ENCODE peak calls at places on chromosomes 13 and 19, in four cellular contexts. U is brain microvascular endothelial cell, T is astrocyte, S is upper lobe of left lung. P is an unnamed sample.

GRCh38 chr19:19204181-19204580 is 967 bp upstream of the NR2C2AP start:
- DNase-seq in U (no peak), T (no peak), S (no peak), P (no peak)

GRCh38 chr13:20550799-20551198 is 16.2 kb upstream of the IFT88 start:
- DNase-seq in U (no peak), T (no peak), S (no peak), P (no peak)

GRCh38 chr19:29696045-29696682 is 18.9 kb downstream of the C19orf12 start:
- DNase-seq in U (no peak), T (no peak), S (no peak), P (no peak)

GRCh38 chr19:17510220-17510993 is 1.0 kb upstream of the PGLS start:
- DNase-seq in U (no peak), T (no peak), S (no peak), P (no peak)

GRCh38 chr13:95100525-95101121 is 200.6 kb downstream of the ABCC4 start:
- DNase-seq in U (peak; percentile 66), T (peak; percentile 73), S (no peak), P (no peak)

GRCh38 chr13:91817250-91817649 is 418.8 kb downstream of the GPC5 start:
- DNase-seq in U (peak; percentile 7), T (peak; percentile 9), S (no peak), P (no peak)

GRCh38 chr13:39618546-39618945 is 15.6 kb upstream of the LHFPL6 start:
- DNase-seq in U (no peak), T (no peak), S (no peak), P (no peak)

GRCh38 chr19:38704488-38705026 is 39.7 kb downstream of the CAPN12 start:
- DNase-seq in U (no peak), T (no peak), S (no peak), P (no peak)

GRCh38 chr13:88031980-88032562 is 360.9 kb downstream of the SLITRK5 start:
- DNase-seq in U (no peak), T (peak; percentile 56), S (no peak), P (no peak)

GRCh38 chr13:53217221-53217620 is 188.6 kb downstream of the OLFM4 start:
- DNase-seq in U (no peak), T (no peak), S (no peak), P (no peak)

GRCh38 chr13:45796421-45796960 is 55.1 kb downstream of the SIAH3 start:
- DNase-seq in U (no peak), T (no peak), S (no peak), P (no peak)

GRCh38 chr19:23343434-23344010 is 51.7 kb downstream of the ZNF91 start:
- DNase-seq in U (no peak), T (peak; percentile 11), S (no peak), P (no peak)

GRCh38 chr13:36131215-36131930 is at the start of gene DCLK1:
- DNase-seq in U (peak; percentile 33), T (no peak), S (peak; percentile 93), P (no peak)

GRCh38 chr13:45333973-45334922 is 6.7 kb downstream of the TPT1 start:
- DNase-seq in U (peak; percentile 47), T (peak; percentile 63), S (no peak), P (no peak)

GRCh38 chr19:18385675-18386542 is at the start of gene GDF15:
- DNase-seq in U (peak; percentile 91), T (peak; percentile 80), S (peak; percentile 92), P (no peak)

GRCh38 chr13:33932765-33933406 is 114.9 kb downstream of the RFC3 start:
- DNase-seq in U (peak; percentile 2), T (peak; percentile 75), S (no peak), P (no peak)

GRCh38 chr19:46265217-46265828 is 31.5 kb upstream of the HIF3A start:
- DNase-seq in U (peak; percentile 76), T (peak; percentile 56), S (no peak), P (peak; percentile 24)

GRCh38 chr13:49958321-49958720 is 22.2 kb upstream of the SPRYD7 start:
- DNase-seq in U (no peak), T (peak; percentile 20), S (no peak), P (no peak)

GRCh38 chr19:7534531-7534980 is 961 bp upstream of the PNPLA6 start:
- DNase-seq in U (peak; percentile 78), T (peak; percentile 83), S (no peak), P (no peak)

GRCh38 chr13:34321986-34322385 is 504.0 kb downstream of the RFC3 start:
- DNase-seq in U (no peak), T (no peak), S (no peak), P (no peak)

GRCh38 chr19:16532440-16533273 is 9.6 kb downstream of the CHERP start:
- DNase-seq in U (no peak), T (no peak), S (peak; percentile 81), P (no peak)

GRCh38 chr13:29707876-29708543 is 112.5 kb upstream of the SLC7A1 start:
- DNase-seq in U (peak; percentile 45), T (no peak), S (no peak), P (no peak)

GRCh38 chr13:44394649-44395048 is 21.0 kb downstream of the SERP2 start:
- DNase-seq in U (no peak), T (no peak), S (no peak), P (no peak)

GRCh38 chr19:3409346-3410064 is 43.1 kb downstream of the NFIC start:
- DNase-seq in U (no peak), T (no peak), S (no peak), P (no peak)

GRCh38 chr13:29937836-29938235 is 87.4 kb upstream of the UBL3 start:
- DNase-seq in U (no peak), T (no peak), S (no peak), P (no peak)

GRCh38 chr19:29804493-29804892 is 7.3 kb upstream of the CCNE1 start:
- DNase-seq in U (no peak), T (no peak), S (no peak), P (no peak)

GRCh38 chr19:39499082-39499642 is 415 bp downstream of the DLL3 start:
- DNase-seq in U (no peak), T (no peak), S (peak; percentile 85), P (no peak)

GRCh38 chr19:3760871-3761361 is 576 bp downstream of the APBA3 start:
- DNase-seq in U (peak; percentile 2), T (no peak), S (no peak), P (no peak)

GRCh38 chr13:62119739-62120700 is 704.4 kb upstream of the PCDH20 start:
- DNase-seq in U (no peak), T (peak; percentile 0), S (no peak), P (peak; percentile 15)

GRCh38 chr19:30434797-30435594 is 62.8 kb downstream of the ZNF536 start:
- DNase-seq in U (no peak), T (no peak), S (no peak), P (no peak)

GRCh38 chr13:77918391-77919261 is at the start of gene EDNRB:
- DNase-seq in U (peak; percentile 20), T (peak; percentile 17), S (peak; percentile 83), P (no peak)

GRCh38 chr13:19862511-19863313 is 737 bp downstream of the ZMYM5 start:
- DNase-seq in U (peak; percentile 1), T (no peak), S (no peak), P (peak; percentile 67)

GRCh38 chr13:40640845-40641458 is 25.5 kb downstream of the FOXO1 start:
- DNase-seq in U (no peak), T (no peak), S (no peak), P (no peak)

GRCh38 chr19:52398091-52398461 is 427 bp downstream of the ZNF528 start:
- DNase-seq in U (peak; percentile 3), T (no peak), S (no peak), P (no peak)

GRCh38 chr19:50418186-50419021 is at the start of gene SPIB:
- DNase-seq in U (no peak), T (no peak), S (peak; percentile 77), P (peak; percentile 81)
- H3K4me3 ChIP-seq in U (no peak within 1 kb of the TSS), T (no peak within 1 kb of the TSS), S (no peak within 1 kb of the TSS), P (peak within 1 kb of the TSS; percentile 71)

GRCh38 chr19:1883784-1884183 is 1.5 kb downstream of the ABHD17A start:
- DNase-seq in U (no peak), T (no peak), S (no peak), P (no peak)

GRCh38 chr19:1884719-1885334 is 469 bp downstream of the ABHD17A start:
- DNase-seq in U (no peak), T (no peak), S (no peak), P (no peak)

GRCh38 chr19:1889907-1890306 is 4.6 kb upstream of the ABHD17A start:
- DNase-seq in U (no peak), T (no peak), S (no peak), P (no peak)

GRCh38 chr19:1884291-1884718 is 991 bp downstream of the ABHD17A start:
- DNase-seq in U (no peak), T (no peak), S (no peak), P (no peak)

DNA sequence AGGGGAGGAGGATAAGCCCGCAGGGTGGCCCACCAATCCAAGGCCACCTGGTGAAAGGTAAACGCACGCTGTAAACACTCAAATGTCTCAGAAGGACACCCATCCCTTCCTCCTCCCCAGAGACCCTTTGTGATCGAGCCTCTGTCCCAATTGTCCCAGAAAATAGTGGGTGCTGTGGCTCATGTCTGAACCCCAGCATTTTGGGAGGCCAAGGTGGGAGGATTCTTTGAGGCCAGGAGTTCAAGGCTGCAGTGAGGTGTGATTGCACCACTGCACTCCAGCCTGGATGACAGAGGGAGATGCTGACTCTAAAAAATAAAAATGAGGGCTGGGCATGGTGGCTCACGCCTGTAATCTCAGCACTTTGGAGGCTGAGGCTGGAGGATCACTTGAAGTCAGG is 3.1 kb upstream of the ABHD17A start:
- DNase-seq in U (no peak), T (no peak), S (no peak), P (no peak)
- TF ChIP-seq CTCF in U (no peak), T (no peak), S (no peak), P (no peak)

GRCh38 chr19:10343495-10343894 is 4.1 kb upstream of the ICAM3 start:
- DNase-seq in U (no peak), T (no peak), S (no peak), P (no peak)

GRCh38 chr19:10338940-10339339 is 484 bp downstream of the ICAM3 start:
- DNase-seq in U (no peak), T (no peak), S (no peak), P (no peak)

GRCh38 chr19:10339977-10340376 is 553 bp upstream of the ICAM3 start:
- DNase-seq in U (no peak), T (no peak), S (no peak), P (no peak)

GRCh38 chr19:10335149-10336053 is 2.1 kb upstream of the RAVER1 start:
- DNase-seq in U (no peak), T (no peak), S (peak; percentile 73), P (no peak)

GRCh38 chr19:10339380-10339960 is at the start of gene ICAM3:
- DNase-seq in U (no peak), T (no peak), S (peak; percentile 59), P (peak; percentile 80)
- H3K4me3 ChIP-seq in U (no peak within 1 kb of the TSS), T (no peak within 1 kb of the TSS), S (no peak within 1 kb of the TSS), P (peak within 1 kb of the TSS; percentile 85)

GRCh38 chr13:48640767-48641166 is 13.0 kb upstream of the CYSLTR2 start:
- DNase-seq in U (no peak), T (no peak), S (no peak), P (no peak)
- TF ChIP-seq CTCF in U (no peak), T (no peak), S (no peak), P (no peak)

GRCh38 chr13:26760835-26761582 is 423 bp upstream of the GPR12 start:
- DNase-seq in U (no peak), T (no peak), S (peak; percentile 66), P (no peak)
- H3K4me3 ChIP-seq in U (no peak overlapping the region), T (no peak overlapping the region), S (no peak overlapping the region), P (no peak overlapping the region)

GRCh38 chr13:65966991-65967451 is 1263.1 kb downstream of the PCDH9 start:
- DNase-seq in U (peak; percentile 55), T (peak; percentile 5), S (no peak), P (no peak)
- TF ChIP-seq CTCF in U (peak; percentile 59), T (peak; percentile 40), S (no peak), P (no peak)

GRCh38 chr19:14073925-14074838 is 1.6 kb downstream of the MISP3 start:
- DNase-seq in U (no peak), T (no peak), S (peak; percentile 78), P (no peak)
- H3K4me3 ChIP-seq in U (peak overlapping the region; percentile 63), T (peak overlapping the region; percentile 59), S (peak overlapping the region; percentile 56), P (peak overlapping the region; percentile 45)